ENCODE peak calls at places on chromosomes 5 and 9, in eight cellular contexts. Q is HEK293T; V is stimulated activated CD8-positive, alpha-beta memory T cell treated with anti-CD3 and anti-CD28 coated beads, Interleukin-4, amount 100 ng/mL, for 4 hours; W is activated CD4-positive, alpha-beta T cell treated with anti-CD3 and anti-CD28 coated beads, Interleukin-2, amount 50 U/mL, for 1 hour; B is skeletal muscle cell; P is retina; U is stomach; A is lung microvascular endothelial cell. C is an unnamed sample.

GRCh38 chr5:179293276-179293675 is 52.0 kb downstream of the ADAMTS2 start:
- DNase-seq in Q (no peak), V (no peak), W (no peak), B (no peak), P (peak), U (no peak), A (no peak), C (no peak)

GRCh38 chr5:150263801-150264621 is 25.6 kb downstream of the CAMK2A start:
- DNase-seq in Q (no peak), V (no peak), W (no peak), B (peak), P (peak), U (peak), A (peak), C (peak)

GRCh38 chr5:10353241-10354047 is at the start of gene MARCHF6:
- DNase-seq in Q (peak), V (peak), W (peak), B (peak), P (peak), U (peak), A (peak), C (peak)

GRCh38 chr5:59142138-59142537 is 559.3 kb downstream of the RAB3C start:
- DNase-seq in Q (no peak), V (no peak), W (no peak), B (no peak), P (no peak), U (no peak), A (no peak), C (no peak)

GRCh38 chr9:136804509-136805206 is 3.1 kb upstream of the RABL6 start:
- DNase-seq in Q (no peak), V (no peak), W (no peak), B (no peak), P (no peak), U (no peak), A (no peak), C (no peak)

GRCh38 chr5:140213370-140213983 is 38.5 kb downstream of the CYSTM1 start:
- DNase-seq in Q (no peak), V (no peak), W (no peak), B (no peak), P (no peak), U (no peak), A (no peak), C (no peak)

GRCh38 chr5:125093776-125094175 is 347.3 kb upstream of the ZNF608 start:
- DNase-seq in Q (no peak), V (no peak), W (no peak), B (peak), P (no peak), U (no peak), A (peak), C (peak)

GRCh38 chr9:134028575-134029247 is 3.4 kb downstream of the BRD3OS start:
- DNase-seq in Q (no peak), V (no peak), W (no peak), B (no peak), P (no peak), U (no peak), A (no peak), C (no peak)

GRCh38 chr5:139646912-139647391 is 1.2 kb upstream of the CXXC5 start:
- DNase-seq in Q (no peak), V (no peak), W (no peak), B (no peak), P (peak), U (no peak), A (no peak), C (no peak)

GRCh38 chr9:2465921-2466460 is 155.6 kb upstream of the VLDLR start:
- DNase-seq in Q (peak), V (no peak), W (no peak), B (peak), P (no peak), U (no peak), A (no peak), C (no peak)

GRCh38 chr5:112848116-112848811 is 12.8 kb upstream of the SRP19 start:
- DNase-seq in Q (peak), V (no peak), W (no peak), B (peak), P (peak), U (no peak), A (peak), C (peak)

GRCh38 chr5:129406440-129406839 is 53.7 kb upstream of the ADAMTS19 start:
- DNase-seq in Q (peak), V (no peak), W (no peak), B (no peak), P (no peak), U (no peak), A (no peak), C (no peak)